ENCODE peak calls at places on chromosomes 12 and 14, in six cellular contexts. R, N, Z, X, J and P are unnamed samples.

GRCh38 chr12:45326358-45326971 is 110.6 kb downstream of the ANO6 start:
- DNase-seq in X (no peak), N (no peak), Z (no peak), J (no peak), R (no peak), P (no peak)

GRCh38 chr14:23446291-23446851 is 10.9 kb upstream of the MYH7 start:
- DNase-seq in R (peak; percentile 41), X (no peak), N (peak; percentile 68), J (no peak), Z (no peak), P (no peak)

GRCh38 chr14:95659986-95660385 is 26.2 kb upstream of the TCL1B start:
- DNase-seq in X (no peak), Z (no peak), J (no peak), N (no peak), R (no peak), P (peak; percentile 28)

GRCh38 chr14:94103554-94104165 is 6.9 kb upstream of the IFI27 start:
- DNase-seq in N (no peak), Z (no peak), R (no peak), J (no peak), X (no peak), P (peak; percentile 66)

GRCh38 chr14:101464984-101465794 is 96.1 kb upstream of the DIO3 start:
- DNase-seq in N (no peak), R (no peak), X (no peak), J (no peak), Z (no peak), P (no peak)

GRCh38 chr14:26415618-26416123 is 182.2 kb downstream of the NOVA1 start:
- DNase-seq in N (peak; percentile 67), Z (no peak), J (no peak), X (no peak), R (peak; percentile 64), P (peak; percentile 49)

GRCh38 chr12:14910090-14910915 is 24.6 kb upstream of the MGP start:
- DNase-seq in R (no peak), J (peak; percentile 73), Z (no peak), X (no peak), N (no peak), P (no peak)

GRCh38 chr14:84490081-84490480 is 1039.9 kb upstream of the FLRT2 start:
- DNase-seq in N (no peak), X (no peak), Z (no peak), J (no peak), R (no peak), P (no peak)

GRCh38 chr12:76085159-76085868 is 829 bp upstream of the NAP1L1 start:
- DNase-seq in J (peak; percentile 42), X (no peak), Z (no peak), R (no peak), N (no peak), P (no peak)

GRCh38 chr14:94390372-94391086 is 2.1 kb upstream of the SERPINA1 start:
- DNase-seq in N (peak; percentile 66), Z (no peak), J (peak; percentile 69), R (peak; percentile 86), X (peak; percentile 69), P (peak; percentile 43)

GRCh38 chr12:97556201-97556824 is 93.7 kb downstream of the RMST start:
- DNase-seq in X (peak; percentile 12), Z (no peak), J (peak; percentile 80), R (no peak), N (no peak), P (no peak)

GRCh38 chr14:49997991-49998390 is 105.1 kb downstream of the ARF6 start:
- DNase-seq in N (no peak), Z (no peak), J (no peak), X (no peak), R (no peak), P (no peak)

GRCh38 chr12:70724444-70724843 is 87.2 kb upstream of the PTPRB start:
- DNase-seq in N (no peak), J (peak; percentile 27), X (no peak), Z (no peak), R (no peak), P (no peak)

GRCh38 chr14:92539419-92539818 is 25.8 kb downstream of the RIN3 start:
- DNase-seq in Z (no peak), N (no peak), X (no peak), J (no peak), R (no peak), P (no peak)

GRCh38 chr12:93851245-93851665 is 174.1 kb downstream of the CRADD start:
- DNase-seq in J (no peak), X (no peak), R (peak; percentile 26), Z (peak; percentile 4), N (no peak), P (no peak)

GRCh38 chr12:69688496-69689427 is 10.3 kb downstream of the BEST3 start:
- DNase-seq in Z (no peak), N (peak; percentile 94), J (peak; percentile 91), X (peak; percentile 20), R (peak; percentile 21), P (peak; percentile 16)

GRCh38 chr14:75459791-75460190 is 32.0 kb downstream of the JDP2 start:
- DNase-seq in X (no peak), J (no peak), R (no peak), Z (no peak), N (no peak), P (no peak)

GRCh38 chr14:75458305-75458704 is 30.5 kb downstream of the JDP2 start:
- DNase-seq in Z (no peak), R (no peak), X (no peak), N (no peak), J (no peak), P (no peak)

GRCh38 chr14:75460402-75460801 is 32.6 kb downstream of the JDP2 start:
- DNase-seq in R (no peak), N (no peak), J (no peak), Z (no peak), X (no peak), P (no peak)

GRCh38 chr14:75457648-75458165 is 29.9 kb downstream of the JDP2 start:
- DNase-seq in X (no peak), Z (no peak), R (no peak), J (no peak), N (no peak), P (no peak)

GRCh38 chr14:75459099-75459741 is 31.4 kb downstream of the JDP2 start:
- DNase-seq in Z (no peak), X (peak; percentile 62), R (peak; percentile 76), N (peak; percentile 84), J (no peak), P (peak; percentile 62)
- H3K4me1 ChIP-seq in Z (no peaks in the 10 kb centered on the region), X (peaks cover 91% of the 10 kb centered on the region), R (peaks cover 24% of the 10 kb centered on the region), N (peaks cover 63% of the 10 kb centered on the region), J (peaks cover 10% of the 10 kb centered on the region), P (peaks cover 33% of the 10 kb centered on the region)

GRCh38 chr12:2294651-2295475 is 242.1 kb downstream of the CACNA1C start:
- DNase-seq in R (peak; percentile 25), J (peak; percentile 91), N (no peak), X (no peak), Z (no peak), P (no peak)
- H3K4me1 ChIP-seq in R (no peaks in the 10 kb centered on the region), J (peaks cover 50% of the 10 kb centered on the region), N (no peaks in the 10 kb centered on the region), X (peaks cover 100% of the 10 kb centered on the region), Z (no peaks in the 10 kb centered on the region), P (no peaks in the 10 kb centered on the region)

DNA sequence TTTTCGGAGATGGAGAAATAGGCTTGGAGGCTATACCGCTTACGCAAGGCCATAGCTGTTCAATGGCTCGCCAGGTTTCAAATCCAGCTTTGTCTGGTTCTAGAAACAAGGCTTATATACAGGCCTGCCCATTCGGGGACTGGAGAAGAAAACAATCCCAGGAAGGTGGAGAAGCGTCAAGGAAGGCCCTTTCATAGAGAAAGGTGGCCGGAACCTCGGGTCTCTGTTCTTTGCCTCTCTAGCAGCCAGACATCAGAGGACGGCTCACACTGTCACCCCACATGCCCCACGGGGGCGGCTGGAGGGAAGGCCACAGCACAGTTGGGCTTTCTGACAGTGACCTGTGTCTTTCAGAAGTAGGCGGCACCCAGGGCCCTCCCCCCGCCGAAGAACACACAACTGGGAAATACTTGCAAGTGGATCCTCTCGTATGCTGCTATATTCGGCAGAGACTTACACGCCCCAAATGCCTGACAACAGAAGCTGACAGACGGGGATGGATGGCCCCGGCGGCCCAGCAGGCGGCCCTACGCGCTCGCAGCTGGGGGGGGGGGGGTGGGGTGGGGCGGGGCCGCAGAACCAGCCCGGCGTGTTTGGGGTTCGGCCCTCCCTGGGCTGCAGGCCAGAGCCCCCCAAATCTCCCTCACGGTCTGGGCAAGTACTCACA is 4.5 kb upstream of the SETD1B start:
- DNase-seq in N (peak; percentile 92), Z (peak; percentile 57), J (peak; percentile 78), R (peak; percentile 81), X (peak; percentile 78), P (peak; percentile 73)
- H3K4me1 ChIP-seq in N (peaks cover 47% of the 10 kb centered on the region), Z (peaks cover 34% of the 10 kb centered on the region), J (peaks cover 34% of the 10 kb centered on the region), R (peaks cover 45% of the 10 kb centered on the region), X (peaks cover 81% of the 10 kb centered on the region), P (peaks cover 21% of the 10 kb centered on the region)

GRCh38 chr14:104695660-104696000 is 6.2 kb downstream of the INF2 start:
- DNase-seq in Z (no peak), N (no peak), J (no peak), R (no peak), X (no peak), P (no peak)
- H3K4me1 ChIP-seq in Z (peaks cover 46% of the 10 kb centered on the region), N (peaks cover 34% of the 10 kb centered on the region), J (peaks cover 20% of the 10 kb centered on the region), R (peaks cover 53% of the 10 kb centered on the region), X (peaks cover 100% of the 10 kb centered on the region), P (peaks cover 6% of the 10 kb centered on the region)

GRCh38 chr12:131903270-131904255 is 9.1 kb downstream of the ULK1 start:
- DNase-seq in N (peak; percentile 47), Z (no peak), J (no peak), R (no peak), X (no peak), P (no peak)
- H3K4me1 ChIP-seq in N (peaks cover 69% of the 10 kb centered on the region), Z (peaks cover 6% of the 10 kb centered on the region), J (no peaks in the 10 kb centered on the region), R (peaks cover 13% of the 10 kb centered on the region), X (peaks cover 77% of the 10 kb centered on the region), P (peaks cover 12% of the 10 kb centered on the region)

GRCh38 chr14:68253878-68254528 is 434.4 kb downstream of the RAD51B start:
- DNase-seq in R (no peak), J (no peak), N (no peak), X (no peak), Z (no peak), P (no peak)
- H3K4me1 ChIP-seq in R (peaks cover 16% of the 10 kb centered on the region), J (peaks cover 54% of the 10 kb centered on the region), N (peaks cover 22% of the 10 kb centered on the region), X (peaks cover 30% of the 10 kb centered on the region), Z (peaks cover 28% of the 10 kb centered on the region), P (peaks cover 19% of the 10 kb centered on the region)

GRCh38 chr14:104746951-104747481 is 5.9 kb upstream of the SIVA1 start:
- DNase-seq in R (peak; percentile 58), J (no peak), N (peak; percentile 60), Z (no peak), X (no peak), P (no peak)
- H3K4me1 ChIP-seq in R (peaks cover 21% of the 10 kb centered on the region), J (no peaks in the 10 kb centered on the region), N (peaks cover 35% of the 10 kb centered on the region), Z (peaks cover 2% of the 10 kb centered on the region), X (peaks cover 18% of the 10 kb centered on the region), P (peaks cover 2% of the 10 kb centered on the region)